ENCODE peak calls at places on chromosomes 16 and 17, in six cellular contexts. One of them, this sample, is unnamed.

GRCh38 chr17:80948091-80948960 is 43.3 kb upstream of the CHMP6 start:
- DNase-seq in WTC11: peak
- DNase-seq in activated naive CD8-positive, alpha-beta T cell treated with anti-CD3 and anti-CD28 coated beads, Interleukin-2, amount 50 U/mL, for 16 hours: no peak
- DNase-seq in stimulated activated CD8-positive, alpha-beta memory T cell treated with anti-CD3 and anti-CD28 coated beads, Interleukin-12 subunit alpha, Interleukin-12 subunit beta, amount 100 ng/mL, for 4 hours: no peak
- DNase-seq in hypothalamus: no peak
- DNase-seq in HepG2: no peak
- DNase-seq in this sample: peak

GRCh38 chr17:39606434-39607056 is 1.2 kb downstream of the NEUROD2 start:
- DNase-seq in WTC11: peak
- DNase-seq in stimulated activated CD8-positive, alpha-beta memory T cell treated with anti-CD3 and anti-CD28 coated beads, Interleukin-12 subunit alpha, Interleukin-12 subunit beta, amount 100 ng/mL, for 4 hours: no peak
- DNase-seq in hypothalamus: no peak
- DNase-seq in HepG2: no peak
- DNase-seq in activated naive CD8-positive, alpha-beta T cell treated with anti-CD3 and anti-CD28 coated beads, Interleukin-2, amount 50 U/mL, for 16 hours: no peak
- DNase-seq in this sample: peak

GRCh38 chr16:46839986-46840443 is 9.0 kb upstream of the C16orf87 start:
- DNase-seq in stimulated activated CD8-positive, alpha-beta memory T cell treated with anti-CD3 and anti-CD28 coated beads, Interleukin-12 subunit alpha, Interleukin-12 subunit beta, amount 100 ng/mL, for 4 hours: no peak
- DNase-seq in HepG2: peak
- DNase-seq in activated naive CD8-positive, alpha-beta T cell treated with anti-CD3 and anti-CD28 coated beads, Interleukin-2, amount 50 U/mL, for 16 hours: no peak
- DNase-seq in WTC11: no peak
- DNase-seq in hypothalamus: no peak
- DNase-seq in this sample: no peak

GRCh38 chr16:27449434-27450188 is 47.6 kb downstream of the IL21R start:
- DNase-seq in activated naive CD8-positive, alpha-beta T cell treated with anti-CD3 and anti-CD28 coated beads, Interleukin-2, amount 50 U/mL, for 16 hours: peak
- DNase-seq in hypothalamus: no peak
- DNase-seq in stimulated activated CD8-positive, alpha-beta memory T cell treated with anti-CD3 and anti-CD28 coated beads, Interleukin-12 subunit alpha, Interleukin-12 subunit beta, amount 100 ng/mL, for 4 hours: peak
- DNase-seq in WTC11: no peak
- DNase-seq in HepG2: no peak
- DNase-seq in this sample: no peak

GRCh38 chr17:8914554-8914953 is 47.1 kb upstream of the PIK3R6 start:
- DNase-seq in WTC11: no peak
- DNase-seq in stimulated activated CD8-positive, alpha-beta memory T cell treated with anti-CD3 and anti-CD28 coated beads, Interleukin-12 subunit alpha, Interleukin-12 subunit beta, amount 100 ng/mL, for 4 hours: no peak
- DNase-seq in HepG2: no peak
- DNase-seq in hypothalamus: no peak
- DNase-seq in activated naive CD8-positive, alpha-beta T cell treated with anti-CD3 and anti-CD28 coated beads, Interleukin-2, amount 50 U/mL, for 16 hours: no peak
- DNase-seq in this sample: no peak

GRCh38 chr17:61201211-61201610 is 198.4 kb upstream of the TBX2 start:
- DNase-seq in WTC11: no peak
- DNase-seq in activated naive CD8-positive, alpha-beta T cell treated with anti-CD3 and anti-CD28 coated beads, Interleukin-2, amount 50 U/mL, for 16 hours: no peak
- DNase-seq in hypothalamus: no peak
- DNase-seq in HepG2: peak
- DNase-seq in stimulated activated CD8-positive, alpha-beta memory T cell treated with anti-CD3 and anti-CD28 coated beads, Interleukin-12 subunit alpha, Interleukin-12 subunit beta, amount 100 ng/mL, for 4 hours: no peak
- DNase-seq in this sample: no peak

GRCh38 chr16:72961115-72961832 is 86.7 kb downstream of the ZFHX3 start:
- DNase-seq in activated naive CD8-positive, alpha-beta T cell treated with anti-CD3 and anti-CD28 coated beads, Interleukin-2, amount 50 U/mL, for 16 hours: no peak
- DNase-seq in HepG2: no peak
- DNase-seq in WTC11: no peak
- DNase-seq in stimulated activated CD8-positive, alpha-beta memory T cell treated with anti-CD3 and anti-CD28 coated beads, Interleukin-12 subunit alpha, Interleukin-12 subunit beta, amount 100 ng/mL, for 4 hours: no peak
- DNase-seq in hypothalamus: no peak
- DNase-seq in this sample: no peak

GRCh38 chr17:8681175-8681949 is 50.8 kb upstream of the MYH10 start:
- DNase-seq in HepG2: no peak
- DNase-seq in WTC11: no peak
- DNase-seq in activated naive CD8-positive, alpha-beta T cell treated with anti-CD3 and anti-CD28 coated beads, Interleukin-2, amount 50 U/mL, for 16 hours: no peak
- DNase-seq in stimulated activated CD8-positive, alpha-beta memory T cell treated with anti-CD3 and anti-CD28 coated beads, Interleukin-12 subunit alpha, Interleukin-12 subunit beta, amount 100 ng/mL, for 4 hours: no peak
- DNase-seq in hypothalamus: no peak
- DNase-seq in this sample: no peak

GRCh38 chr17:8152981-8153549 is 861 bp upstream of the PER1 start:
- DNase-seq in stimulated activated CD8-positive, alpha-beta memory T cell treated with anti-CD3 and anti-CD28 coated beads, Interleukin-12 subunit alpha, Interleukin-12 subunit beta, amount 100 ng/mL, for 4 hours: no peak
- DNase-seq in activated naive CD8-positive, alpha-beta T cell treated with anti-CD3 and anti-CD28 coated beads, Interleukin-2, amount 50 U/mL, for 16 hours: no peak
- DNase-seq in HepG2: no peak
- DNase-seq in hypothalamus: no peak
- DNase-seq in WTC11: no peak
- DNase-seq in this sample: no peak

GRCh38 chr17:10754861-10755591 is 25.2 kb upstream of the TMEM220 start:
- DNase-seq in HepG2: no peak
- DNase-seq in hypothalamus: no peak
- DNase-seq in stimulated activated CD8-positive, alpha-beta memory T cell treated with anti-CD3 and anti-CD28 coated beads, Interleukin-12 subunit alpha, Interleukin-12 subunit beta, amount 100 ng/mL, for 4 hours: no peak
- DNase-seq in WTC11: peak
- DNase-seq in activated naive CD8-positive, alpha-beta T cell treated with anti-CD3 and anti-CD28 coated beads, Interleukin-2, amount 50 U/mL, for 16 hours: no peak
- DNase-seq in this sample: no peak

GRCh38 chr17:37527249-37527851 is 37.7 kb downstream of the DUSP14 start:
- DNase-seq in stimulated activated CD8-positive, alpha-beta memory T cell treated with anti-CD3 and anti-CD28 coated beads, Interleukin-12 subunit alpha, Interleukin-12 subunit beta, amount 100 ng/mL, for 4 hours: no peak
- DNase-seq in HepG2: peak
- DNase-seq in WTC11: no peak
- DNase-seq in activated naive CD8-positive, alpha-beta T cell treated with anti-CD3 and anti-CD28 coated beads, Interleukin-2, amount 50 U/mL, for 16 hours: no peak
- DNase-seq in hypothalamus: no peak
- DNase-seq in this sample: no peak

GRCh38 chr17:78745407-78746088 is 36.5 kb downstream of the CYTH1 start:
- DNase-seq in stimulated activated CD8-positive, alpha-beta memory T cell treated with anti-CD3 and anti-CD28 coated beads, Interleukin-12 subunit alpha, Interleukin-12 subunit beta, amount 100 ng/mL, for 4 hours: no peak
- DNase-seq in activated naive CD8-positive, alpha-beta T cell treated with anti-CD3 and anti-CD28 coated beads, Interleukin-2, amount 50 U/mL, for 16 hours: no peak
- DNase-seq in HepG2: peak
- DNase-seq in hypothalamus: no peak
- DNase-seq in WTC11: peak
- DNase-seq in this sample: no peak

GRCh38 chr17:29412780-29413565 is 22.8 kb downstream of the TAOK1 start:
- DNase-seq in stimulated activated CD8-positive, alpha-beta memory T cell treated with anti-CD3 and anti-CD28 coated beads, Interleukin-12 subunit alpha, Interleukin-12 subunit beta, amount 100 ng/mL, for 4 hours: no peak
- DNase-seq in activated naive CD8-positive, alpha-beta T cell treated with anti-CD3 and anti-CD28 coated beads, Interleukin-2, amount 50 U/mL, for 16 hours: no peak
- DNase-seq in WTC11: no peak
- DNase-seq in HepG2: no peak
- DNase-seq in hypothalamus: no peak
- DNase-seq in this sample: no peak

GRCh38 chr16:53098526-53099317 is 43.9 kb downstream of the CHD9 start:
- DNase-seq in HepG2: peak
- DNase-seq in hypothalamus: peak
- DNase-seq in WTC11: peak
- DNase-seq in activated naive CD8-positive, alpha-beta T cell treated with anti-CD3 and anti-CD28 coated beads, Interleukin-2, amount 50 U/mL, for 16 hours: no peak
- DNase-seq in stimulated activated CD8-positive, alpha-beta memory T cell treated with anti-CD3 and anti-CD28 coated beads, Interleukin-12 subunit alpha, Interleukin-12 subunit beta, amount 100 ng/mL, for 4 hours: peak
- DNase-seq in this sample: peak

GRCh38 chr17:27413295-27413694 is 43.0 kb upstream of the KSR1 start:
- DNase-seq in HepG2: no peak
- DNase-seq in WTC11: no peak
- DNase-seq in hypothalamus: no peak
- DNase-seq in activated naive CD8-positive, alpha-beta T cell treated with anti-CD3 and anti-CD28 coated beads, Interleukin-2, amount 50 U/mL, for 16 hours: no peak
- DNase-seq in stimulated activated CD8-positive, alpha-beta memory T cell treated with anti-CD3 and anti-CD28 coated beads, Interleukin-12 subunit alpha, Interleukin-12 subunit beta, amount 100 ng/mL, for 4 hours: no peak
- DNase-seq in this sample: no peak

GRCh38 chr17:9239260-9239820 is 218.0 kb downstream of the NTN1 start:
- DNase-seq in stimulated activated CD8-positive, alpha-beta memory T cell treated with anti-CD3 and anti-CD28 coated beads, Interleukin-12 subunit alpha, Interleukin-12 subunit beta, amount 100 ng/mL, for 4 hours: no peak
- DNase-seq in WTC11: no peak
- DNase-seq in activated naive CD8-positive, alpha-beta T cell treated with anti-CD3 and anti-CD28 coated beads, Interleukin-2, amount 50 U/mL, for 16 hours: no peak
- DNase-seq in HepG2: no peak
- DNase-seq in hypothalamus: no peak
- DNase-seq in this sample: peak

GRCh38 chr17:32461853-32462617 is 17.7 kb downstream of the PSMD11 start:
- DNase-seq in WTC11: peak
- DNase-seq in hypothalamus: peak
- DNase-seq in stimulated activated CD8-positive, alpha-beta memory T cell treated with anti-CD3 and anti-CD28 coated beads, Interleukin-12 subunit alpha, Interleukin-12 subunit beta, amount 100 ng/mL, for 4 hours: no peak
- DNase-seq in activated naive CD8-positive, alpha-beta T cell treated with anti-CD3 and anti-CD28 coated beads, Interleukin-2, amount 50 U/mL, for 16 hours: peak
- DNase-seq in HepG2: peak
- DNase-seq in this sample: no peak